ENCODE peak calls at places on chromosomes 16 and 17, in six cellular contexts. H is GM12878, X is A549, N is HepG2, A is K562, W is upper lobe of left lung. F is an unnamed sample. For H3K4me1, the result is how much of the 10 kb centered on the place peaks cover.

GRCh38 chr17:45991341-45991740 is 7.7 kb upstream of the STH start:
- ATAC-seq in N (no peak), H (no peak), X (no peak), W (no peak), A (no peak), F (no peak)

GRCh38 chr17:76146053-76146875 is 5.2 kb upstream of the FOXJ1 start:
- ATAC-seq in X (no peak), N (peak), A (no peak), W (no peak), H (no peak), F (no peak)

GRCh38 chr16:88524973-88525662 is 45.1 kb upstream of the ZC3H18 start:
- ATAC-seq in N (no peak), X (no peak), H (no peak), W (no peak), A (no peak), F (no peak)

GRCh38 chr16:31179153-31179746 is 689 bp upstream of the FUS start:
- ATAC-seq in X (peak), H (peak), W (no peak), N (peak), A (no peak), F (peak)

GRCh38 chr17:48299760-48300159 is 130.3 kb downstream of the SKAP1 start:
- ATAC-seq in N (no peak), A (no peak), H (peak), W (no peak), X (no peak), F (no peak)

GRCh38 chr17:72822358-72823023 is 270.0 kb downstream of the SLC39A11 start:
- ATAC-seq in A (no peak), H (no peak), W (no peak), X (no peak), N (peak), F (no peak)

GRCh38 chr17:64497565-64498035 is 746 bp upstream of the POLG2 start:
- ATAC-seq in A (peak), N (no peak), H (no peak), X (peak), W (no peak), F (no peak)

GRCh38 chr17:50653738-50654137 is 19.1 kb downstream of the ABCC3 start:
- ATAC-seq in X (peak), W (no peak), A (no peak), N (no peak), H (no peak), F (no peak)

GRCh38 chr17:58968662-58969061 is 138.0 kb downstream of the TRIM37 start:
- ATAC-seq in X (no peak), N (no peak), W (no peak), H (peak), A (no peak), F (no peak)

GRCh38 chr16:87936375-87937230 is at the start of gene CA5A:
- ATAC-seq in X (no peak), H (no peak), A (peak), W (no peak), N (peak), F (no peak)

GRCh38 chr17:43171761-43172487 is 910 bp downstream of the NBR1 start:
- ATAC-seq in H (no peak), W (peak), A (peak), N (no peak), X (peak), F (no peak)

GRCh38 chr16:79836129-79836528 is 235.6 kb upstream of the MAF start:
- ATAC-seq in A (peak), H (no peak), N (no peak), W (no peak), X (peak), F (no peak)
- TF ChIP-seq CTCF in A (no peak), H (no peak), N (no peak), W (no peak), X (no peak), F (no peak)

DNA sequence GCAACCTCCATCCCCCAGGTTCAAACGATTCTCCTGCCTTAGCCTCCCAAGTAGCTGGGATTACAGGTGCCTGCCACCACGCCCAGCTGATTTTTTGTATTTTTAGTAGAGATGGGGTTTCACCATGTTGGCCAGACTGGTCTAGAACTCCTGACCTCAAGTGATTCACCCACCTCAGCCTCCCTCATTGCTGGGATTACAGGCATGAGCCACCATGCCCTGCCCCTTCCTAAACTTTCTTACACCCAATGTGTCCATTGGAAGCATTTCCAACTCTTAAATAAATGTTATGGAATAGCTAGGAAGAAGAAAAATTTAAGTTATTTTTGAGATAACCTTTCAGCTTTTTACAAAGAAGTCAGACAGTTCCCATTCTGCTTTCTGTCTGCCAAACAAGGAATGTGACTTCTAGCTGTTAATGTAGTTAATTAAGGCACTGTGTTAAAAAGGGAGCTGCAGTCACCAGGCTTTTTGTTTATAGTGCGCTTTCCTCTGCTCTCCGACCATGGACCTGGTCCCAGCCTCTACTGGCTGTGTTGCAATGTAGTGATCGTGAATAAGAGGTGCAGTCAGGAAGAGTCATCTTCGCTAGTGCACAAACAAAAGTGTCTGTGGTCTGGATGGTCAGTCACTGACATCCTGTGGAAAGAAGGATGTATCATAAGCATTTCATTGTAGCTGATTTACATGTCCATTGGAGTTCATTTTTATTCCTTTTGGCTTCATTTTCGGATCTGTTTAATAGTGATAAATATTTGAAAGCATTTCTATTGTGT is 39.7 kb downstream of the USP10 start:
- ATAC-seq in X (no peak), W (peak), A (no peak), N (peak), H (no peak), F (peak)
- H3K4me1 ChIP-seq in X (half or more), W (half or more), A (under half), N (half or more), H (under half), F (half or more)

DNA sequence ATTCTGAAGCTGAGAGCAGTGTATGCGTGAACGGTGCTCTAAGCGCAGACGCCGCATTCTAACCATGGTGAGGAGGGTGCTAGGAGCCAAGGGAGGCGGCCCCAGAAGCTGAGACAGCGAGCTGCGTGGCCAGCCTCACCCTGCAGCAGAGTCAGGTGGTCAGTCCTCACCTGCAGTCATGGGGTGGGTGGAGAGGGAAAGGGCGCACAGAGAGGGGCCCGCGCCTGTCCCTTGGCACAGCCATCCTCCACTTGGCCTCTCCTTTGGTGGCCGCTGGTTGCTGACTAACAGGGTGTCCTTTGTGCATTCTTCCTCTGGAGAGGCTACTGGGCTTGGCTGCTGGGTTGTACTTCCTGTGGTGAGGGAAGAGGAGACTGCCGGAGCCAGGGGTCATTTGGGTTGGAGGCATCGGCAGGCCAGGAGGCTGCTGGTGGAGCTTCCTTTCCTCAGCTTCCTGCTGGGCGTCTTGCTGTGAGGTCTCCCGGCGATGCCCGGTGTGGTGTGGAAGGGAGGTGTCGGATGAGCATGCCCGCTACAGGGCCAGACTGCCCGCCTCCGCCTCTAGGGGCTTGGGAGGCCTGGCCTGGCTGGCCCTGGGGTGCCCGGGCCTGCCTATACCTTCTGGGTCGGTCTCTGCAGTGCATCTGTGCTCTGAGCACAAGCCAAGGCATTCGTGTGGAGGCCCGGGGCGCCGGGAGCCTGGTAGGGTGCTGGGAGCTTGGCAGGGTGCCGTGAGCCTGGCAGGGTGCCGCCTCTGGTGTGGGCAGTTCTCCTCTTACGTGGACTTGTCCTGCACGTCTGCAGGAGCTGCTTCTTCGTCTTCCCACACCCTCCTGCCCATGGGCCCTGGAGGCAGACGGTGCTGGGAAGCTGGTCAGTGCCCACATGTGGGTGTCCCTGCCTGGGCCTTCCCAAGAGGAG is 17.4 kb downstream of the RNF213 start:
- ATAC-seq in A (no peak), H (no peak), N (no peak), W (no peak), X (peak), F (peak)
- TF ChIP-seq EP300 in A (no peak), H (no peak), N (no peak), W (no peak), X (no peak), F (no peak)

GRCh38 chr16:1330931-1331711 is 2.3 kb upstream of the BAIAP3 start:
- ATAC-seq in W (no peak), A (peak), N (peak), X (no peak), H (peak), F (no peak)
- TF ChIP-seq CTCF in W (no peak), A (peak), N (peak), X (no peak), H (no peak), F (no peak)

F was measured in gastroesophageal sphincter.